ENCODE peak calls at places on chromosomes 12 and 14, in eight cellular contexts. S is fibroblast of lung, M is dorsolateral prefrontal cortex, H is IMR-90, Q is ascending aorta, O is neural progenitor cell, R is Peyer's patch, J is keratinocyte. V is an unnamed sample.

GRCh38 chr12:108313609-108314331 is 25.3 kb downstream of the CMKLR1 start:
- DNase-seq in S (no peak), M (no peak), H (no peak), Q (no peak), O (no peak), R (no peak), J (no peak), V (peak)

GRCh38 chr14:24058951-24059475 is 7.2 kb downstream of the CARMIL3 start:
- DNase-seq in S (no peak), M (no peak), H (no peak), Q (no peak), O (no peak), R (peak), J (no peak), V (no peak)

GRCh38 chr14:72651081-72651480 is 242.8 kb downstream of the DPF3 start:
- DNase-seq in S (peak), M (no peak), H (peak), Q (no peak), O (no peak), R (no peak), J (no peak), V (no peak)

GRCh38 chr14:55074662-55075061 is 23.2 kb downstream of the MAPK1IP1L start:
- DNase-seq in S (peak), M (no peak), H (peak), Q (no peak), O (no peak), R (no peak), J (no peak), V (peak)

GRCh38 chr14:50679674-50680073 is 11.6 kb upstream of the SAV1 start:
- DNase-seq in S (no peak), M (no peak), H (no peak), Q (no peak), O (no peak), R (no peak), J (no peak), V (no peak)

GRCh38 chr12:105092336-105092735 is 8.1 kb upstream of the ALDH1L2 start:
- DNase-seq in S (no peak), M (no peak), H (no peak), Q (no peak), O (peak), R (no peak), J (no peak), V (no peak)

GRCh38 chr12:10190558-10191388 is 11.9 kb downstream of the TMEM52B start:
- DNase-seq in S (peak), M (peak), H (peak), Q (no peak), O (peak), R (no peak), J (no peak), V (peak)

GRCh38 chr12:49750027-49750977 is 8.9 kb downstream of the TMBIM6 start:
- DNase-seq in S (peak), M (no peak), H (peak), Q (no peak), O (peak), R (no peak), J (no peak), V (peak)

GRCh38 chr14:42190744-42191143 is 584.1 kb downstream of the LRFN5 start:
- DNase-seq in S (no peak), M (no peak), H (no peak), Q (no peak), O (no peak), R (no peak), J (no peak), V (no peak)

GRCh38 chr14:104292084-104292970 is 153.9 kb downstream of the KIF26A start:
- DNase-seq in S (no peak), M (peak), H (no peak), Q (no peak), O (no peak), R (peak), J (no peak), V (no peak)

GRCh38 chr14:105465209-105466031 is 9.2 kb upstream of the CRIP2 start:
- DNase-seq in S (peak), M (no peak), H (no peak), Q (no peak), O (no peak), R (no peak), J (no peak), V (no peak)

GRCh38 chr14:50955373-50956043 is 11.2 kb upstream of the PYGL start:
- DNase-seq in S (peak), M (no peak), H (peak), Q (peak), O (peak), R (peak), J (peak), V (no peak)

GRCh38 chr12:21656931-21657335 is 709 bp downstream of the LDHB start:
- DNase-seq in S (peak), M (no peak), H (peak), Q (no peak), O (peak), R (peak), J (no peak), V (peak)

GRCh38 chr12:105804591-105805265 is 334.0 kb downstream of the NUAK1 start:
- DNase-seq in S (no peak), M (no peak), H (no peak), Q (no peak), O (no peak), R (no peak), J (no peak), V (no peak)

GRCh38 chr12:32894566-32894965 is 2.0 kb downstream of the PKP2 start:
- DNase-seq in S (no peak), M (no peak), H (no peak), Q (no peak), O (no peak), R (no peak), J (no peak), V (no peak)

GRCh38 chr12:32895688-32896437 is 714 bp downstream of the PKP2 start:
- DNase-seq in S (no peak), M (no peak), H (no peak), Q (no peak), O (peak), R (peak), J (no peak), V (no peak)

GRCh38 chr12:32897688-32898573 is 1.4 kb upstream of the PKP2 start:
- DNase-seq in S (no peak), M (no peak), H (no peak), Q (no peak), O (no peak), R (no peak), J (no peak), V (no peak)

GRCh38 chr12:32896438-32897275 is at the start of gene PKP2:
- DNase-seq in S (peak), M (peak), H (no peak), Q (no peak), O (peak), R (peak), J (no peak), V (no peak)

DNA sequence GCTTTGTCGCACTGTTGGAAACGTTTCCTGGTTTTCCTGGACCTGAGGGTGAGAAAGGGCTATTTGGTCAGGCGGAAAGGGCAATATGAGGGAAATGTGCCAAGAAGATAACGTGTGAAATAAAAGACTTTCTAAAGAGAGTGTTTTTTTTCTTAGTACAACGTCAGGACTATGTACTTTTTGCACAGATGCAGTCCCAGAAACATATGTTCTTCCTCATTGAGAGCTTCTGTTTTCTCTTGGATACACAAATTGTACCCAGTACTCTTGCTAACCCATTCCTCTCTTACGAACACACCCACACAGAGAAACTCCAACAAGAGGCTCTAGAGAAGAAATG is 669 bp upstream of the PKP2 start:
- DNase-seq in S (no peak), M (no peak), H (no peak), Q (no peak), O (no peak), R (no peak), J (no peak), V (no peak)
- H3K27ac ChIP-seq in S (no peak), M (no peak), H (no peak), Q (no peak), O (no peak), R (peak), J (peak), V (no peak)

GRCh38 chr14:74528406-74528805 is 34.8 kb downstream of the ISCA2 start:
- DNase-seq in S (no peak), M (no peak), H (no peak), Q (no peak), O (no peak), R (no peak), J (no peak), V (no peak)
- H3K27ac ChIP-seq in S (no peak), M (no peak), H (no peak), Q (peak), O (no peak), R (no peak), J (no peak), V (no peak)

GRCh38 chr12:93722179-93722578 is 45.0 kb downstream of the CRADD start:
- DNase-seq in S (no peak), M (no peak), H (no peak), Q (no peak), O (no peak), R (no peak), J (no peak), V (no peak)

GRCh38 chr12:93720559-93720958 is 43.4 kb downstream of the CRADD start:
- DNase-seq in S (no peak), M (no peak), H (no peak), Q (no peak), O (no peak), R (no peak), J (no peak), V (no peak)

GRCh38 chr12:93723568-93723930 is 46.4 kb downstream of the CRADD start:
- DNase-seq in S (no peak), M (no peak), H (no peak), Q (no peak), O (no peak), R (no peak), J (no peak), V (no peak)

GRCh38 chr12:93725531-93725930 is 48.4 kb downstream of the CRADD start:
- DNase-seq in S (no peak), M (no peak), H (no peak), Q (no peak), O (no peak), R (no peak), J (no peak), V (no peak)

GRCh38 chr12:93722757-93723567 is 45.8 kb downstream of the CRADD start:
- DNase-seq in S (peak), M (no peak), H (no peak), Q (no peak), O (no peak), R (no peak), J (peak), V (peak)
- H3K27ac ChIP-seq in S (no peak), M (no peak), H (no peak), Q (no peak), O (no peak), R (no peak), J (no peak), V (no peak)

GRCh38 chr12:23719493-23719892 is 230.0 kb downstream of the SOX5 start:
- DNase-seq in S (no peak), M (no peak), H (no peak), Q (no peak), O (no peak), R (no peak), J (no peak), V (no peak)

GRCh38 chr12:23722655-23723054 is 226.8 kb downstream of the SOX5 start:
- DNase-seq in S (no peak), M (no peak), H (no peak), Q (no peak), O (peak), R (no peak), J (no peak), V (no peak)

GRCh38 chr12:23721268-23721667 is 228.2 kb downstream of the SOX5 start:
- DNase-seq in S (no peak), M (no peak), H (no peak), Q (no peak), O (no peak), R (no peak), J (no peak), V (no peak)
- H3K27ac ChIP-seq in S (no peak), M (no peak), H (no peak), Q (no peak), O (no peak), R (no peak), J (no peak), V (no peak)

GRCh38 chr12:122985590-122986257 is 5.2 kb downstream of the ARL6IP4 start:
- DNase-seq in S (no peak), M (no peak), H (no peak), Q (no peak), O (no peak), R (no peak), J (no peak), V (no peak)

GRCh38 chr12:122982963-122983788 is 2.7 kb downstream of the ARL6IP4 start:
- DNase-seq in S (no peak), M (no peak), H (no peak), Q (no peak), O (no peak), R (no peak), J (no peak), V (no peak)

GRCh38 chr12:122983789-122984515 is 3.5 kb downstream of the ARL6IP4 start:
- DNase-seq in S (peak), M (no peak), H (no peak), Q (no peak), O (no peak), R (no peak), J (no peak), V (no peak)

GRCh38 chr12:122986258-122986871 is 5.9 kb downstream of the ARL6IP4 start:
- DNase-seq in S (no peak), M (no peak), H (no peak), Q (no peak), O (no peak), R (no peak), J (no peak), V (no peak)

GRCh38 chr12:122984612-122985358 is 4.3 kb downstream of the ARL6IP4 start:
- DNase-seq in S (peak), M (no peak), H (no peak), Q (no peak), O (no peak), R (no peak), J (no peak), V (no peak)
- H3K27ac ChIP-seq in S (peak), M (peak), H (peak), Q (peak), O (no peak), R (peak), J (no peak), V (no peak)

DNA sequence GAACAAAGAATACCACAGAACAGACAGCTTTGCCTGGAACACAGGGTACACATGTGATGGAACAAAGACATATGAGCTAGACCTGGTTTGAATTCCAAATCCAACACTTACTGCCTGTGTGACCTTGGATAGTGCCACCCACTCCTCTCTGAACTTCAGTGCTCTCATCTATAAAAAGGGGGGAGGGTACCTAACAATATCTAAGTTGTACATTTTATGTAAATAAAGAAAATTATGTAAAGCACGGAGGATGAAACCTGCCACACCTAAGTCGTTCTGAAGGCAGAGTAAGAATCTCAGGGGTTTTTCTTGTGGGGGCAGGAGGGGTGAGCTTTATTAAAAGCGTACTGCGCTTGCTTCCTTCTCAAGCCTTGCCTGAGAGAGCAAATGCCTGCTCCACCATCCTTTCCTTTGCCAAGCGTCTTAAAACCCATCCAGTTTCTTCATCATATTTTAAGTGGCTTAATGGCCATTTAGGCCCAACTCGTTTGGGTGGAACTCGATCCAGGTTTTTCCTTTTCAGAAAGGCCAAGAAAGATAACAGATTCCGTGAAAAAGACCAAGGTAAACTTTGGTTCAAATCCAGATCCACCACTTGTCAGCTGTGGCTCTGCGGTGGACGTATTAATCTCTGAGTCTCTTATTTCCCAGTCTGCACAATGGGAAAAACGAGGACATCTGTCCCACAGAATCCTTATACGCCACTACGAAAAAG is 954 bp downstream of the DDX24 start:
- DNase-seq in S (peak), M (no peak), H (peak), Q (no peak), O (no peak), R (no peak), J (no peak), V (peak)
- H3K27ac ChIP-seq in S (peak), M (peak), H (peak), Q (peak), O (no peak), R (peak), J (peak), V (peak)